ENCODE peak calls at places on chromosomes 3 and 15, in six cellular contexts. W, J, R, V, L and Q are unnamed samples.

GRCh38 chr3:25725810-25726209 is 57.4 kb downstream of the NGLY1 start:
- DNase-seq in W (no peak), J (peak), R (no peak), V (no peak), L (no peak), Q (no peak)

GRCh38 chr3:20054549-20054987 is 14.3 kb downstream of the KAT2B start:
- DNase-seq in W (peak), J (peak), R (no peak), V (peak), L (peak), Q (peak)

GRCh38 chr3:23712656-23713559 is 92.8 kb upstream of the UBE2E1 start:
- DNase-seq in W (no peak), J (peak), R (peak), V (peak), L (no peak), Q (peak)

GRCh38 chr3:123346726-123347125 is 102.2 kb downstream of the ADCY5 start:
- DNase-seq in W (no peak), J (no peak), R (no peak), V (no peak), L (no peak), Q (no peak)

GRCh38 chr3:82581350-82581749 is 819.9 kb upstream of the GBE1 start:
- DNase-seq in W (no peak), J (no peak), R (peak), V (no peak), L (no peak), Q (no peak)

GRCh38 chr3:158434412-158435038 is 136.5 kb upstream of the MLF1 start:
- DNase-seq in W (peak), J (peak), R (peak), V (peak), L (peak), Q (peak)

GRCh38 chr15:67124911-67125588 is 59.6 kb downstream of the SMAD3 start:
- DNase-seq in W (peak), J (no peak), R (no peak), V (no peak), L (no peak), Q (no peak)

GRCh38 chr15:100043069-100043641 is 298.6 kb downstream of the ADAMTS17 start:
- DNase-seq in W (peak), J (peak), R (no peak), V (no peak), L (no peak), Q (peak)

GRCh38 chr15:99452728-99453643 is 112.8 kb upstream of the MEF2A start:
- DNase-seq in W (no peak), J (no peak), R (no peak), V (peak), L (no peak), Q (no peak)

GRCh38 chr3:72692959-72693518 is 155.2 kb downstream of the SHQ1 start:
- DNase-seq in W (no peak), J (no peak), R (peak), V (no peak), L (no peak), Q (peak)

DNA sequence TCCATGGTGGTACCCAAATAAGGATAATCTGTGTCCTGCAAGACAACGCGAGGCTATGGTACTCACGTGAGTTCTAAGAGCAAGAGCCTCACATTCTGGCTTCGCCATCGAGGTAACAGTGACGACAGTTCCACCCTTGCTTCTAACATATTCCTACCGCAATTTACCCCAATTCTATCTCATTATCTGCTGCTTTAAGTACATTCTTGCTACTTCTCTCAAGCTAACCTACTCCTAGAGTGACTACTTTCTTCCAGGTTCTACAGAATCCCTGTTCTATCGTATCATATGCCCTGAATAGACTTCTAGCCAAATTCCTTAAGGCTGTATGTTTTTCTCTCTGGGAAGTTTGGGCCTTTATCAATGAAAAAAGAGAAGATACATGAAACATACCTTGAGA is 26.6 kb downstream of the TFRC start:
- DNase-seq in W (no peak), J (no peak), R (no peak), V (no peak), L (no peak), Q (no peak)
- TF ChIP-seq EZH2phosphoT487 in W (no peak), J (no peak), R (no peak), V (no peak), L (no peak), Q (no peak)

DNA sequence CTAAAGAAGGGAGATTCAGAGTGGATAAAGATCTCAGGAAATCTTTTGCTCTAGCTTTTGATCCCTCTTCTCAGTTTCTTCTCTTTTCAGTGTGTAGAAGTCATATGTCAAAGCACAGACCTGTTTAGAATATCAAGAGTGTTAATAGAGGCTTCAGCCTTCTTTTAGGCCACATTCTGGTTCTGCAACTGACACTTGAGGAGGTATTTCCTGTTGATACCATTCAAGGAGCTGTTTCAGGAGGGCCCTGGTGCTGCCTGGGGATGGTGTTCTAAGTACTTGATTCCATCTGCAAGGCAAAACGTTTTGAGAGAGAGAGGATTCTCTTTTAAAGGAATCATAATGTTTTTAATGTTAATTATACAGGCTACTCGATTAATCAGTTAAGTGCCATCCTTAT is 313.7 kb downstream of the PTPRG start:
- DNase-seq in W (no peak), J (no peak), R (peak), V (peak), L (no peak), Q (no peak)
- TF ChIP-seq EZH2phosphoT487 in W (no peak), J (no peak), R (no peak), V (no peak), L (no peak), Q (no peak)

DNA sequence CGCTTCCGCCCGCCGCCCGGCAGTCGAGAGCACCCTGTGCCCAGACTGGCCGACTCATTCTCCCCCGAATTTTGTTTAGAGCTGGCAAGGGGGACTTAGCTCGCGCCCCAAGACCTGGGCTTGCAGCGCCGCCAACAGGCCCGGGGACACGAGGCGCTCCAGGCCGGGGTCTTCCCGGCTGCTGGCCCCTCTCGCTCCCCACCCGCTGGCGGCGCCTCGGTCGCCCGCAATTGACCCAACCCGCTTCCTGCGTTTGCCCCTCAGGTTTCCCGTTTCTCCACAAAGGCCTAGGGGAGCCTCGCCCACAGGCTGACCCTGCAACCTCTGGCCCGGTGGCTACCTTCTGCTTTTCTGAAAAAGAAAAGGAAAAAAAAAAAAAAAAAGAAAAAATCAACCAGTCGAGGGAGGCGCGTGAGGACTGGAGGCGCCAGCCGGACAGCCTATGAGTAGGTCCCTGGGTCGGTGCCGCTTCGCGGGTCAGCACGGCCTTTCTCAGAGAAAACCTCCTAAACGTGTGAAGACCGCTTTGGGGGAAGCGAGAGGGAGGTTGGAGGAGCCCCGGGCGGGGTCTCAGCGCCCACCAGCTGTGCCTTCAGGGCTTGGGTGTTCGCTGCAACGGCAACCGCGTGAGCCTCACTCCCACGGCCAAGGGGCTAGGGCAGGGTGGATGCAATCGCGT is 7.2 kb downstream of the FOXL2 start:
- DNase-seq in W (no peak), J (no peak), R (peak), V (no peak), L (no peak), Q (no peak)
- TF ChIP-seq EZH2phosphoT487 in W (no peak), J (no peak), R (peak), V (no peak), L (no peak), Q (peak)

GRCh38 chr3:64686446-64686908 is 1.3 kb downstream of the ADAMTS9 start:
- DNase-seq in W (no peak), J (peak), R (peak), V (peak), L (no peak), Q (peak)
- TF ChIP-seq EZH2phosphoT487 in W (no peak), J (no peak), R (no peak), V (no peak), L (no peak), Q (no peak)

GRCh38 chr3:182248349-182248880 is 536.7 kb downstream of the SOX2 start:
- DNase-seq in W (peak), J (peak), R (no peak), V (peak), L (peak), Q (no peak)
- TF ChIP-seq EZH2phosphoT487 in W (no peak), J (no peak), R (no peak), V (no peak), L (no peak), Q (no peak)

GRCh38 chr3:29284578-29284977 is 3.7 kb downstream of the RBMS3 start:
- DNase-seq in W (no peak), J (no peak), R (no peak), V (no peak), L (no peak), Q (no peak)
- TF ChIP-seq EZH2phosphoT487 in W (no peak), J (no peak), R (no peak), V (no peak), L (no peak), Q (no peak)

GRCh38 chr3:28028554-28028953 is 212.9 kb upstream of the CMC1 start:
- DNase-seq in W (no peak), J (peak), R (no peak), V (no peak), L (no peak), Q (no peak)

GRCh38 chr3:28019740-28020139 is 221.7 kb upstream of the CMC1 start:
- DNase-seq in W (no peak), J (no peak), R (no peak), V (no peak), L (no peak), Q (no peak)

GRCh38 chr3:28018925-28019718 is 222.3 kb upstream of the CMC1 start:
- DNase-seq in W (no peak), J (peak), R (no peak), V (no peak), L (no peak), Q (no peak)

GRCh38 chr3:28022916-28023315 is 218.5 kb upstream of the CMC1 start:
- DNase-seq in W (no peak), J (peak), R (no peak), V (no peak), L (no peak), Q (no peak)
- TF ChIP-seq EZH2phosphoT487 in W (no peak), J (no peak), R (no peak), V (no peak), L (no peak), Q (no peak)

GRCh38 chr3:99484871-99485270 is 153.5 kb upstream of the COL8A1 start:
- DNase-seq in W (no peak), J (no peak), R (no peak), V (no peak), L (no peak), Q (no peak)
- TF ChIP-seq EZH2phosphoT487 in W (no peak), J (no peak), R (no peak), V (no peak), L (no peak), Q (no peak)

GRCh38 chr3:46710671-46711295 is 6.9 kb downstream of the PRSS50 start:
- DNase-seq in W (no peak), J (no peak), R (no peak), V (no peak), L (no peak), Q (no peak)
- TF ChIP-seq EZH2phosphoT487 in W (no peak), J (no peak), R (no peak), V (no peak), L (no peak), Q (no peak)